ENCODE peak calls at places on chromosomes 2 and 18, in four cellular contexts. O, I, K and U are unnamed samples.

GRCh38 chr2:13821255-13821880 is 811.1 kb upstream of the LRATD1 start:
- DNase-seq in O (no peak), I (no peak), K (no peak), U (no peak)

GRCh38 chr2:104862061-104862941 is 8.4 kb downstream of the POU3F3 start:
- DNase-seq in O (no peak), I (no peak), K (no peak), U (no peak)

GRCh38 chr18:48354746-48355260 is 54.4 kb downstream of the ZBTB7C start:
- DNase-seq in O (no peak), I (peak), K (no peak), U (no peak)

GRCh38 chr2:127893494-127893893 is 7.7 kb upstream of the AMMECR1L start:
- DNase-seq in O (no peak), I (no peak), K (no peak), U (no peak)

GRCh38 chr2:71226391-71226964 is 425 bp downstream of the PAIP2B start:
- DNase-seq in O (peak), I (peak), K (no peak), U (peak)

GRCh38 chr2:147623328-147623727 is 221.5 kb upstream of the ACVR2A start:
- DNase-seq in O (no peak), I (no peak), K (no peak), U (no peak)

GRCh38 chr2:175855794-175856453 is 146.1 kb downstream of the LNPK start:
- DNase-seq in O (no peak), I (peak), K (peak), U (no peak)

GRCh38 chr2:128390991-128391630 is 72.4 kb upstream of the HS6ST1 start:
- DNase-seq in O (peak), I (no peak), K (peak), U (no peak)

GRCh38 chr2:192500550-192501200 is 305.9 kb upstream of the TMEFF2 start:
- DNase-seq in O (no peak), I (no peak), K (no peak), U (no peak)

GRCh38 chr2:20179179-20179754 is 45.7 kb downstream of the SDC1 start:
- DNase-seq in O (no peak), I (no peak), K (peak), U (no peak)

GRCh38 chr2:98727369-98727749 is 3.6 kb downstream of the MGAT4A start:
- DNase-seq in O (no peak), I (no peak), K (no peak), U (no peak)

GRCh38 chr2:9462313-9462712 is 12.0 kb upstream of the IAH1 start:
- DNase-seq in O (no peak), I (no peak), K (no peak), U (no peak)

GRCh38 chr2:120032297-120032696 is 19.4 kb downstream of the EPB41L5 start:
- DNase-seq in O (no peak), I (no peak), K (no peak), U (no peak)

GRCh38 chr2:155310589-155310988 is 612.1 kb downstream of the KCNJ3 start:
- DNase-seq in O (no peak), I (no peak), K (no peak), U (no peak)

GRCh38 chr2:234305846-234306245 is 191.0 kb downstream of the ARL4C start:
- DNase-seq in O (no peak), I (no peak), K (no peak), U (no peak)

GRCh38 chr2:242034996-242035814 is 165.7 kb downstream of the RTP5 start:
- DNase-seq in O (peak), I (peak), K (no peak), U (peak)

GRCh38 chr2:219664041-219664440 is 36.6 kb downstream of the SLC4A3 start:
- DNase-seq in O (no peak), I (no peak), K (no peak), U (no peak)

GRCh38 chr2:19355931-19356544 is 2.4 kb downstream of the OSR1 start:
- DNase-seq in O (no peak), I (no peak), K (no peak), U (no peak)

GRCh38 chr2:242075683-242076082 is 206.2 kb downstream of the RTP5 start:
- DNase-seq in O (no peak), I (no peak), K (no peak), U (no peak)

DNA sequence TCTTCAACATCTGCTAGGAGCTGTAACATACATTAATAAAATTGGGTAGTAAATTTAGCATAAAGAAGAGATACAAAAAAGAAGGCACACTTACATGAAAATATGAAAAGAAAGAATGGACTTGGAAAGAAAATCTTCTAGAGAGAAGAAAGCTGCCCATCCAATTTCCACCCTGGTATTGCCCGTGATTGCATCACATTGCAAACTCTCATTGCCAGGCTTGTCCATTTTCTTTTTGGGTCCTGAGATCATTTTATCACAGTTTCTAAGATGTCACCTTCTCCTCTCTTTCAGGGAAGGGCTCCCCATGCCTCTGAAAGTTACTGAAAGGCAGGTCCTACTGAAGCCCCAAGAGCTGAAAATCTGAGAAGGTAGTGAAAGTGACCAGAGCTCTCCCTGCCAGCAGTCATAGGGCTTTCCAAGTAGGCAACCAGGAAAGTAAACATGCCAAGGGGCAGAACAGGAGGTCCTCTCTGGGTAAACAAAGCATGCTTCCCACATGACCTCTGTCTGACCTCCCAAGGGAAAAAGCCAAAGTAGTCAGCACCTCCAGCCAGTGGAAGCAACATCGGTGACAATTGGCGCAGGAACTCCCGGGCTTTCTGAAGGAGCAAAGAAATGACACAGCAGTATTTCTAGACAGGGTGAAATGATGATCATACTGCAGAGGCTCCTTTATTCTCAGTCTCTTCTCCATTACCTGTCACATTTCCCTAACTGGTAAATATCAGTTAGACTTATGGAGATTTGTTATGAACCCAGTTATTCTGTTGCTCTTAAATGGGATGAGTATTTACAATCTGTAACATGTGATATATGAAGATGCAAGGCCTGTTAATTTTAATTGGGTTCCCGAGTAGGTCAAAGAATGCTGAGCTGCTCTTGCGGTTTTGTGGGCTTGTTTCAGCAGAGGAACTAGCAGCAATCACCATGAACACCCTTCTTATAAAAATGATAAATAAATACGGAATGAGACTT is 321.2 kb downstream of the RND3 start:
- DNase-seq in O (no peak), I (no peak), K (peak), U (no peak)
- TF ChIP-seq CTCF in O (no peak), I (no peak), K (no peak), U (no peak)

GRCh38 chr2:190534310-190535118 is at the start of gene NEMP2:
- DNase-seq in O (peak), I (peak), K (peak), U (peak)

GRCh38 chr2:190533175-190533967 is 1.2 kb downstream of the NEMP2 start:
- DNase-seq in O (no peak), I (no peak), K (no peak), U (no peak)

GRCh38 chr2:190535586-190535985 is 1.1 kb upstream of the NEMP2 start:
- DNase-seq in O (no peak), I (no peak), K (no peak), U (no peak)

GRCh38 chr2:190533968-190534309 is 583 bp downstream of the NEMP2 start:
- DNase-seq in O (no peak), I (no peak), K (no peak), U (no peak)

GRCh38 chr2:190535119-190535439 is 557 bp upstream of the NEMP2 start:
- DNase-seq in O (no peak), I (no peak), K (no peak), U (no peak)
- TF ChIP-seq CTCF in O (no peak), I (no peak), K (no peak), U (no peak)

DNA sequence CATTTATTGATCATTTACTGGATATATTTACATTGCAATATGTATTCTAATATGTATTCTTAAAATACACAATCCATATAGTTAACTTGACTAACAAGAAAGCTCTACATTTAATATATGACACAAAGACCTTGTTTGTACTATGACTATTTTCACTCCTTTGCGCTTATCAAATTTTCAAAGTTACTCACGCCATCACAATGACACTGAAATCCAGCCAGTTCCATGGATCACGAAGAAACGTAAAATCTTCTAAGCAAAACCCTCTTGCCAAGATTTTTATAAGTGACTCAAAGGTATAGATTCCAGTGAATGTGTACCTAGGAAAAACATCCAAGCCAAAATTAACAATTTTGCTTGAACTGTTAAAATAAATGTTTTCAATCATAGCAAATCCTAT is 39.6 kb downstream of the SCN3A start:
- DNase-seq in O (no peak), I (no peak), K (no peak), U (no peak)
- TF ChIP-seq CTCF in O (no peak), I (no peak), K (no peak), U (no peak)

DNA sequence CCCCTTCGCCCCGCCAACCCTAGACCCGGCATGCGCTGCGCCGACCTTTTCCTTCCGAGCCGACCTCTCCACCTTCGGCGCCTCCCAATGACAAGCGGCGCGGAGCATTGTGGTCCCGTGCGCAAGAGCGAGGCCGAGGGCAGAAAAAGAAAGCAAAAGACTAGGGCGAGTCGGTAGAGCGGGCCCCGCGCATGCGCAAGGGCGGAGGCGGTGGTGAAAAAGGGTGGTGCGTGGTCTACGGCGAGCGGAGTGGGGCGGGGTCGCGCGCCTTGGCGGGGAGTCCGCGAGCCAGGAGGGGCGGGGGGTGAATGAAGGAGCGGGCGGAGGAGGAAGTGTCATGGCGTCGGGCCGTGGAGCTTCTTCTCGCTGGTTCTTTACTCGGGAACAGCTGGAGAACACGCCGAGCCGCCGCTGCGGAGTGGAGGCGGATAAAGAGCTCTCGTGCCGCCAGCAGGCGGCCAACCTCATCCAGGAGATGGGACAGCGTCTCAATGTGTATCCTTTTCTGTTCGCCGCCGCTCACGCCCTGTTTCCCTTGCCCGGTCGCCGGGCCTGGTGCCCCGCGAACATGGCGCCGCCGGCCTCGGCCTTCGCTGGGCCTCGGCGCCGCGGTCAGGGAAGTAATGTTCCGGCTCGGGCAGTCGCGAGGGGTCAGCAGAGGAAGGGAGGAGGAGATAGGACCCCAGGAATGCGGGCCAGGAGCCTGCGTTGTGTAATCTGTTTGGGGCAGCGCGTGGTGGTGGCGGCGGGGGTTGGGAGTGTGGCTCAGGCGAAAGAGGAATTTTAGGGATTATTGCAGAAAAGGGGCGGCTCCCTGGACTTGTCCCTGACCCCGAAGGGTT is at the start of gene CCNT2:
- DNase-seq in O (peak), I (peak), K (peak), U (peak)
- TF ChIP-seq CTCF in O (peak), I (no peak), K (no peak), U (no peak)

DNA sequence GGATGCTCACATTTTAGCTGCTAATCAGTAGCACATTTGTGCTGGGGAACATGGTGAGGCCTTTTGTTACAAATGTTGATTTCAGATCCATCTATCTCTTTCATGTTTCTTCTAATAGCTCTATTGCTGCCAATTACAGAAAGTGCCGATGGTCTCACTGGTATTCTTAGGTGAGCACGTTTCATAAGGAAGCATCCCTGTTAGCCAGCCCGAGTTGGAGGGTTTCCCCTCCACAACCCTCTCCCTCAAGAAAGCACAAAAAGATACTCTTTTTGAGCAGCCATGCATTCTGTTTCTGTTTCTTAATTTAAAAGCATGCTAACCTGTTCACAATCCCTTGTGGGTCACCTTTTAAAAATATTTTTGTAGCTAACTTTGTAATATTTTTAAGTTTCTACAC is 30.8 kb upstream of the ST8SIA5 start:
- DNase-seq in O (no peak), I (no peak), K (no peak), U (no peak)
- TF ChIP-seq CTCF in O (no peak), I (no peak), K (no peak), U (no peak)

GRCh38 chr18:62714671-62715438 is 486 bp upstream of the PHLPP1 start:
- DNase-seq in O (peak), I (peak), K (peak), U (peak)
- TF ChIP-seq CTCF in O (peak), I (peak), K (peak), U (peak)